ENCODE peak calls at places on chromosomes 2 and 18, in seven cellular contexts. U is SK-N-SH, L is HCT116, X is HepG2, V is K562, G is GM12878, T is H1. B is an unnamed sample.
A peak's percentile ranks its signal among the peaks of the same experiment; 100 is the strongest.

GRCh38 chr2:135174802-135175093 is 122.7 kb downstream of the RAB3GAP1 start:
- DNase-seq in U (no peak), L (no peak), X (no peak), V (no peak), G (no peak), T (no peak), B (no peak)

GRCh38 chr2:36780231-36780808 is 83.8 kb downstream of the VIT start:
- DNase-seq in U (peak; percentile 65), L (peak; percentile 38), X (peak; percentile 51), V (peak; percentile 55), G (peak; percentile 16), T (no peak), B (peak; percentile 42)

GRCh38 chr18:8841781-8842485 is 136.6 kb downstream of the MTCL1 start:
- DNase-seq in U (no peak), L (no peak), X (no peak), V (no peak), G (no peak), T (no peak), B (no peak)

GRCh38 chr2:144679942-144680341 is 160.0 kb upstream of the ZEB2 start:
- DNase-seq in U (no peak), L (no peak), X (no peak), V (no peak), G (no peak), T (no peak), B (no peak)

GRCh38 chr18:78773819-78774218 is 205.8 kb upstream of the SALL3 start:
- DNase-seq in U (no peak), L (no peak), X (no peak), V (no peak), G (no peak), T (no peak), B (no peak)

GRCh38 chr2:58131191-58132011 is 84.8 kb downstream of the VRK2 start:
- DNase-seq in U (peak; percentile 65), L (no peak), X (peak; percentile 15), V (no peak), G (no peak), T (no peak), B (no peak)

GRCh38 chr2:205748660-205749059 is 66.4 kb downstream of the NRP2 start:
- DNase-seq in U (no peak), L (no peak), X (peak; percentile 47), V (no peak), G (no peak), T (peak; percentile 44), B (peak; percentile 77)

GRCh38 chr2:75224636-75225094 is 25.3 kb upstream of the TACR1 start:
- DNase-seq in U (peak; percentile 28), L (no peak), X (no peak), V (no peak), G (no peak), T (no peak), B (no peak)

GRCh38 chr2:142176941-142177340 is 46.1 kb upstream of the LRP1B start:
- DNase-seq in U (peak; percentile 73), L (no peak), X (no peak), V (no peak), G (no peak), T (no peak), B (no peak)

GRCh38 chr18:46458472-46458871 is 198.5 kb downstream of the LOXHD1 start:
- DNase-seq in U (no peak), L (no peak), X (no peak), V (no peak), G (no peak), T (no peak), B (no peak)

GRCh38 chr2:64025741-64026140 is 6.5 kb upstream of the VPS54 start:
- DNase-seq in U (no peak), L (no peak), X (no peak), V (no peak), G (no peak), T (no peak), B (no peak)

GRCh38 chr18:13280066-13280795 is 61.7 kb downstream of the LDLRAD4 start:
- DNase-seq in U (no peak), L (no peak), X (no peak), V (no peak), G (no peak), T (no peak), B (peak; percentile 44)

GRCh38 chr2:182854405-182855105 is 11.9 kb downstream of the FRZB start:
- DNase-seq in U (no peak), L (no peak), X (no peak), V (no peak), G (no peak), T (no peak), B (no peak)

GRCh38 chr2:212154392-212154791 is 384.2 kb downstream of the ERBB4 start:
- DNase-seq in U (no peak), L (no peak), X (no peak), V (no peak), G (no peak), T (no peak), B (no peak)

GRCh38 chr2:239669899-239670460 is 269.2 kb upstream of the HDAC4 start:
- DNase-seq in U (no peak), L (no peak), X (no peak), V (no peak), G (no peak), T (no peak), B (no peak)

GRCh38 chr18:9722691-9723090 is 14.6 kb downstream of the RAB31 start:
- DNase-seq in U (no peak), L (no peak), X (peak; percentile 37), V (no peak), G (no peak), T (no peak), B (no peak)

GRCh38 chr18:26082475-26082874 is 7.9 kb downstream of the SS18 start:
- DNase-seq in U (no peak), L (no peak), X (no peak), V (no peak), G (no peak), T (no peak), B (no peak)

GRCh38 chr2:136362676-136363390 is 244.9 kb upstream of the CXCR4 start:
- DNase-seq in U (no peak), L (no peak), X (no peak), V (no peak), G (no peak), T (no peak), B (no peak)

GRCh38 chr2:6325616-6326015 is 540.1 kb downstream of the CMPK2 start:
- DNase-seq in U (no peak), L (no peak), X (no peak), V (no peak), G (no peak), T (no peak), B (peak; percentile 8)

GRCh38 chr18:76913583-76913982 is 91.2 kb downstream of the ZNF236 start:
- DNase-seq in U (no peak), L (no peak), X (no peak), V (no peak), G (no peak), T (no peak), B (no peak)

GRCh38 chr18:63823516-63824219 is 48.5 kb downstream of the SERPINB7 start:
- DNase-seq in U (peak; percentile 14), L (peak; percentile 23), X (peak; percentile 2), V (peak; percentile 18), G (no peak), T (no peak), B (no peak)

GRCh38 chr18:79791141-79791972 is 6.4 kb upstream of the KCNG2 start:
- DNase-seq in U (no peak), L (no peak), X (peak; percentile 95), V (no peak), G (no peak), T (no peak), B (no peak)

GRCh38 chr18:8882632-8883408 is 177.5 kb downstream of the MTCL1 start:
- DNase-seq in U (no peak), L (peak; percentile 95), X (peak; percentile 21), V (peak; percentile 82), G (no peak), T (peak; percentile 27), B (no peak)

GRCh38 chr2:241803387-241804325 is 5.3 kb upstream of the NEU4 start:
- DNase-seq in U (peak; percentile 75), L (no peak), X (no peak), V (no peak), G (no peak), T (no peak), B (no peak)
- TF ChIP-seq YY1 in U (no peak), L (no peak), X (no peak), V (no peak), G (no peak), T (no peak), B (no peak)

DNA sequence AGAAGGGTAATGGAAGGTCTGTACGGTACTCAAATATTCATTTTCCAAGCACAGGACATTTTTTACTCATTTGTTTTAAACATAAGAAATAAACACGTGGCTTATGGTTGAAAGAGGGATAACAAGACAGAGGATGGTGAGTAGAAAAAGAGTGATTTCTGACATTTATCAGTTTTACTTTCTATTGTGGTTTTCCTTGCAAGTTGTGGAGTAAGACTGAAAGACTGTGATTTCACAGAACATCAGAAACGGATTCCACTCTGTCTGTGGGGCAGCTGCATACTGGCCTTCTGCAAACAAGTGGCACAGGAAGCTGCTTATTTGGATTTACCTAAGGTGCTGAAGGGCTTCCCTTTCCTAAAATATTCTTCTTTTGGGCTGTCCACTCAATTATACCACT is 122.2 kb upstream of the ITGB6 start:
- DNase-seq in U (no peak), L (no peak), X (no peak), V (no peak), G (no peak), T (no peak), B (no peak)
- H3K4me1 ChIP-seq in U (peaks cover 3% of the 10 kb centered on the region), L (no peaks in the 10 kb centered on the region), X (peaks cover 41% of the 10 kb centered on the region), V (no peaks in the 10 kb centered on the region), G (no peaks in the 10 kb centered on the region), T (peaks cover 3% of the 10 kb centered on the region), B (peaks cover 4% of the 10 kb centered on the region)

DNA sequence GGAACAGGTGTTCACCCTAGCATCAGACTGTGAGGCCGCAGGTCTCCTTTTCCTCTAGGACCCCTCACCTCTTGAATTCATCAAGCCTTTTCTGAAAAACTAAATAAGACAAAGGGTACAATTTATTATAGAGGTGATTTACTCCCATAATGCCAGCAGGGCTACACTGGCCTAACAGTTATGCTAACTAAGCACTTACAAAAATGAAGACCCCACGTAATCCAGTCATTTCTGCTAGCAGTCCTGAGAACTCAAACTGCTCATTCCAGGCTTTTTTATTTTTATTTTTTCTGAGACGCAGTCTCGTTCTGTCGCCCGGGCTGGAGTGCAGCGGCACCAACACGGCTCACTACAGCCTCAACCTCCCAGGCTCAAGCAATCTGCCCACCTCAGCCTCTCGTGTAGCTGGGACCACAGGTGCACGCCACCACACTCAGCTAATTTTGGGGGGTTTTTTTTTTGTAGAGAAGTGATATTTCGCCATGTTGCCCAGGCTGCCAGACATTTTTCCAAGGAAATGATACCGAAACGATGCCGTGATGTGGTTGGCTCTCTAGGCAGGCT is 14.2 kb downstream of the CAPG start:
- DNase-seq in U (no peak), L (no peak), X (no peak), V (no peak), G (no peak), T (no peak), B (no peak)
- H3K36me3 ChIP-seq in U (no peaks in the 10 kb centered on the region), L (peaks cover 44% of the 10 kb centered on the region), X (peaks cover 1% of the 10 kb centered on the region), V (peaks cover 2% of the 10 kb centered on the region), G (no peaks in the 10 kb centered on the region), T (peaks cover 3% of the 10 kb centered on the region), B (peaks cover 68% of the 10 kb centered on the region)

DNA sequence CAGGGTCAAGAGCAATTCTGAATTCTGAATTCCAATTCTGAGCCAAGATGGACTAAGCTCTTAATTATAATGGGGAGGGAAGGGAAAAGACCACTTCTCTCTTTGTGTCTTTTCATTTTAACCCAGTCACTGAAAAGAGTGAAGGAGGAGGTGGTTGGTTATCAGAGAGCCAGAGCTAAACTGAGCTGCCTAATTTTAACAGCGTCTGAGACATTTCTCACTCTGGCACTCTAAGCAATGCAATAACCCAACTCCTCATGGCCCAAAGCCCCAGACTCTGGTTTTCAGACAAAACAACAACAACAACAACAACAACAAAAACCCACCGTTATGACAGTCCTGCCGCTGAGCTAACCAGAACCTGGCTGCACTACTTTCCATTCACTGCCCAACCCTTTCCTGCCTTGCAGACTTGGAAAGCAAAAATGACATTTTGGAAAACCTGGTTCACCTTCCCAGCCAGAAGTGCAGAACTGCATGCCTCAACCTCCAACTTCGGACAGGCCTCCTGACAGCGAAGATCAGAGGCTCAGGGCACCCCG is 1.0 kb downstream of the CHST10 start:
- DNase-seq in U (no peak), L (no peak), X (no peak), V (peak; percentile 19), G (no peak), T (no peak), B (no peak)
- TF ChIP-seq YY1 in U (no peak), L (no peak), X (no peak), V (no peak), G (no peak), T (no peak), B (no peak)

B was measured in NT2/D1.